ENCODE peak calls at places on chromosomes 5 and 9, in six cellular contexts. P is AG09309, D is GM13976, C is epithelial cell of esophagus, S is psoas muscle, N is fibroblast of lung. B is an unnamed sample.

GRCh38 chr5:74386571-74387334 is 253.8 kb downstream of the ENC1 start:
- DNase-seq in D (no peak), C (peak), N (no peak), P (no peak), S (no peak), B (no peak)

GRCh38 chr9:123487944-123488343 is 131.9 kb downstream of the CRB2 start:
- DNase-seq in C (no peak), N (no peak), P (no peak), S (no peak), D (no peak), B (no peak)

GRCh38 chr9:96136992-96137665 is 164.8 kb downstream of the HSD17B3 start:
- DNase-seq in D (peak), P (peak), N (peak), C (no peak), S (no peak), B (no peak)

GRCh38 chr9:90961375-90961774 is 159.8 kb downstream of the SYK start:
- DNase-seq in N (no peak), P (no peak), D (no peak), S (no peak), C (peak), B (no peak)

GRCh38 chr9:121059998-121060636 is 10.0 kb upstream of the C5 start:
- DNase-seq in S (no peak), P (no peak), N (peak), C (peak), D (peak), B (no peak)

GRCh38 chr5:66646570-66646969 is 50.4 kb downstream of the MAST4 start:
- DNase-seq in N (peak), P (no peak), C (peak), D (no peak), S (no peak), B (no peak)

GRCh38 chr9:126055386-126055785 is 271.2 kb upstream of the MVB12B start:
- DNase-seq in N (no peak), D (no peak), C (peak), S (no peak), P (no peak), B (no peak)

GRCh38 chr9:28661853-28662252 is 1088.6 kb upstream of the C9orf72 start:
- DNase-seq in C (no peak), S (no peak), N (no peak), D (no peak), P (no peak), B (no peak)

GRCh38 chr5:107232793-107233192 is 437.9 kb downstream of the EFNA5 start:
- DNase-seq in S (no peak), C (no peak), P (no peak), D (no peak), N (no peak), B (no peak)

GRCh38 chr5:172284275-172284971 is 859 bp upstream of the UBTD2 start:
- DNase-seq in D (no peak), N (no peak), P (no peak), S (peak), C (no peak), B (no peak)

GRCh38 chr9:129751841-129752801 is 721 bp downstream of the PTGES start:
- DNase-seq in S (no peak), C (peak), P (no peak), D (no peak), N (peak), B (no peak)

GRCh38 chr5:12360218-12360617 is 456.0 kb upstream of the CTNND2 start:
- DNase-seq in S (no peak), P (no peak), C (no peak), D (no peak), N (no peak), B (no peak)

GRCh38 chr5:5419291-5420210 is 2.9 kb upstream of the ICE1 start:
- DNase-seq in C (peak), P (peak), D (peak), N (peak), S (no peak), B (no peak)

GRCh38 chr5:51696122-51696521 is 312.9 kb downstream of the ISL1 start:
- DNase-seq in N (no peak), S (no peak), P (no peak), D (no peak), C (no peak), B (no peak)

GRCh38 chr9:136020206-136020605 is 59.0 kb upstream of the UBAC1 start:
- DNase-seq in S (peak), N (no peak), D (no peak), C (no peak), P (no peak), B (no peak)

GRCh38 chr5:84438456-84438855 is 53.8 kb upstream of the EDIL3 start:
- DNase-seq in P (no peak), S (no peak), N (peak), C (no peak), D (no peak), B (no peak)

GRCh38 chr5:474826-475661 is 32.1 kb downstream of the EXOC3 start:
- DNase-seq in N (no peak), D (no peak), S (peak), P (no peak), C (no peak), B (peak)

GRCh38 chr9:116189683-116190082 is 36.1 kb downstream of the PAPPA start:
- DNase-seq in P (no peak), S (no peak), D (no peak), N (no peak), C (peak), B (no peak)

GRCh38 chr5:113232667-113233066 is 202.1 kb downstream of the TSSK1B start:
- DNase-seq in S (no peak), P (no peak), N (peak), C (no peak), D (no peak), B (no peak)

GRCh38 chr5:68953151-68953884 is 140.5 kb upstream of the SLC30A5 start:
- DNase-seq in C (no peak), S (no peak), D (no peak), N (no peak), P (peak), B (no peak)

GRCh38 chr9:31470051-31470450 is 914.4 kb upstream of the ACO1 start:
- DNase-seq in P (no peak), C (no peak), S (no peak), D (no peak), N (no peak), B (no peak)

GRCh38 chr5:168291281-168291960 is at the start of gene WWC1:
- DNase-seq in S (peak), N (peak), P (no peak), D (peak), C (peak), B (peak)

DNA sequence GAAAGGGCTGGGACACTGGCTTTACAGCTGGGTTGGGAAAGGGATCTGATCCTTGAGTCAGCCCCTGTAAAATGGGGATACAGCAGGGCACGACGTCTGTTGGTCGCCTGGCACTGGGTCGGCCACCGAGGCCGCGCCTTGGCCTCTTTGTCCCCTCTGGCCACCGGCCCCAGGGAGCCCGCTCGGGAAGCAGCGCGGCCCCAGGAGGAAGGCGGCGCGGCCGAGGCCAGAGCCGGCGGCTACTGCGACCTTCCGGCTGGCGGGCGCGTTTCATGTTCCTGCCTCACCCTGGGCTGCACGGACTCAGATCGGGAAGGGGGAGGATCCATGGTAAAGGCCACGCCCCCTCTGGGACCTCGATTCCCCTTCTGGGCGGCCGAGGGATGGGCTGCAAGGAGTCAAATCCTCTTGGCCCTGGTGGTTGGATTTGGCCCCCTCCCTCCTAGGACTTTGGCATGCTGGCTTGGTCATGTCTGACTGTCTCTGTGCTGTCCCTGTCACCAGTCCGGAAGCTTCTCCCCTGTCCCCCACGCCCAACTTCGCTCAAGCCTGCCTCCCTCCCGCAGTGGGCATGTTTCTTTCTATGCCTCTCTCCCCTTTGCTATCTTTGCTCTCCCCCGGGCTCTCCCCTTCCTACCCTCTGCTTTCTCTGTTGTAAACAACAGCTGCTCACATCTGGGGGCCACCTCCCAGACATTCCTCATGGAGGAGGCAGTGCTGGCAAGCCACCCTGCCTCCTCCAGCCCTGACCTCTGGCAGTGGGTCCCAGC is 25.8 kb downstream of the FPGS start:
- DNase-seq in S (peak), N (peak), P (no peak), C (peak), D (no peak), B (no peak)
- TF ChIP-seq CTCF in S (peak), N (no peak), P (no peak), C (no peak), D (no peak), B (no peak)

DNA sequence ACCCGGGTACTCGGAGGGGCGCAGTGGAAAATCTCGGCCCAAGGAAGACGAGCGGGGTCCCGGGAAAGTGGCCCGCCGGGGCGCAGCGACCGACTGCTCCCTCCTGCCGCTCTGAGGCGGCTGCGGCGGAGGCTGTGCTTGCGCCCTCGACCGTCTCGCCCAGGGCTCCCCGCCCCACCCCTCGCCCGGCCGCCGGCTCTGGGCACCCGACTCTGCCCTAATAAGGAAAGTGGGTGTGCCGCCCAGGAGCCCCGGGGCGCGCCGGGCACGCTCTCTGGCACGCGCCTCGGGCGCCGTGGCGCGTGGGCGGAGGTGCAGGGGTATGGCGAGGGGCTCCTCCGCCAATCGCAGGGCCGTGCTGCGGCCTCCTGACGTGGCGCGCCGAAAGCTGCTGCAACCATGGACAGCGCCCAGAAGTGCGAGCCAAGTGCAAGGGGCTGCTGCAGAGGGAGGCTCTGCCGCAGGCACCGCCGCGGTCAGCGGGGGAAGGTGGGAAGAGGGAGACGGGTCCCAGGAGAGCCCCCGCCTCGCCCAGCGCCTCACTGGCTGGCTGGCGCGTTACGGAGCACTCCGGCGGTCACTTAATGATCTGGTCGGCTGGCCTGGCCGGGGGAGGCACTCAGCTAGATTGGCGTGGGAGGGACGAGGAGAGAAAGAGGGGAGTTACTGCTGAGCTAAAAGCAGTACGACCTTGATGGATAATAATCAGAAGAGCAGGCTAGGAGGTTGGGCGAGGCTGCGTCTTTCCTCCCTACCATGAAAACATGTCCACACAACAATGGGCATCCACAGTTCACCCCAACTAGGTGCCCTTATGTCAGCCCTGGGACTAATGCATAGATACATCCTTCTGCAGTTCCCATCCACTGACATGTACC is at the start of gene PRUNE2:
- DNase-seq in D (peak), N (peak), C (peak), P (peak), S (peak), B (peak)
- TF ChIP-seq CTCF in D (no peak), N (no peak), C (no peak), P (no peak), S (no peak), B (peak)

GRCh38 chr9:105195259-105195658 is 49.2 kb upstream of the SLC44A1 start:
- DNase-seq in N (no peak), D (no peak), S (no peak), C (peak), P (no peak), B (no peak)

GRCh38 chr9:105193560-105193959 is 50.9 kb upstream of the SLC44A1 start:
- DNase-seq in S (no peak), D (no peak), N (no peak), C (no peak), P (no peak), B (no peak)

GRCh38 chr9:105188746-105189145 is 55.7 kb upstream of the SLC44A1 start:
- DNase-seq in S (no peak), P (no peak), D (no peak), N (no peak), C (peak), B (no peak)

GRCh38 chr9:105194234-105194633 is 50.2 kb upstream of the SLC44A1 start:
- DNase-seq in N (no peak), P (no peak), D (no peak), S (no peak), C (no peak), B (no peak)

GRCh38 chr9:105191508-105192118 is 52.8 kb upstream of the SLC44A1 start:
- DNase-seq in D (peak), C (peak), P (peak), N (peak), S (no peak), B (no peak)
- TF ChIP-seq CTCF in D (no peak), C (no peak), P (no peak), N (no peak), S (no peak), B (no peak)

GRCh38 chr9:71353723-71354122 is 232.3 kb upstream of the TRPM3 start:
- DNase-seq in N (no peak), P (peak), S (no peak), D (no peak), C (no peak), B (no peak)

GRCh38 chr9:71357346-71357745 is 235.9 kb upstream of the TRPM3 start:
- DNase-seq in C (no peak), P (no peak), D (no peak), N (no peak), S (no peak), B (no peak)

GRCh38 chr9:71352837-71353236 is 231.4 kb upstream of the TRPM3 start:
- DNase-seq in C (no peak), S (no peak), D (no peak), N (no peak), P (no peak), B (no peak)

GRCh38 chr9:71361357-71361756 is 239.9 kb upstream of the TRPM3 start:
- DNase-seq in N (no peak), C (no peak), P (no peak), D (no peak), S (no peak), B (no peak)

GRCh38 chr9:71355884-71356283 is 234.5 kb upstream of the TRPM3 start:
- DNase-seq in C (no peak), N (no peak), S (no peak), P (no peak), D (no peak), B (no peak)
- TF ChIP-seq CTCF in C (no peak), N (no peak), S (no peak), P (no peak), D (no peak), B (no peak)

B was measured in chondrocyte.